ENCODE peak calls at places on chromosomes 1 and 21, in five cellular contexts. P, F, E, Y and J are unnamed samples.

GRCh38 chr21:36976882-36977651 is 10.6 kb upstream of the HLCS start:
- DNase-seq in E (peak), P (peak), Y (no peak), F (peak), J (no peak)

GRCh38 chr1:224357626-224358124 is 996 bp downstream of the CNIH4 start:
- DNase-seq in P (no peak), Y (no peak), E (peak), F (no peak), J (peak)

GRCh38 chr1:11639372-11639771 is 14.9 kb downstream of the FBXO2 start:
- DNase-seq in P (no peak), E (no peak), F (no peak), Y (no peak), J (no peak)

GRCh38 chr1:10507111-10507879 is 32.5 kb downstream of the PEX14 start:
- DNase-seq in F (no peak), P (peak), E (peak), Y (no peak), J (no peak)

GRCh38 chr1:3105167-3105863 is 36.3 kb downstream of the PRDM16 start:
- DNase-seq in P (no peak), Y (no peak), E (no peak), F (no peak), J (peak)

GRCh38 chr1:23116921-23117699 is 51.5 kb downstream of the LUZP1 start:
- DNase-seq in Y (no peak), F (no peak), E (no peak), P (no peak), J (no peak)

GRCh38 chr1:59845091-59845490 is 30.3 kb downstream of the HOOK1 start:
- DNase-seq in Y (no peak), E (no peak), F (no peak), P (no peak), J (no peak)

GRCh38 chr1:50603274-50604271 is 180.3 kb upstream of the DMRTA2 start:
- DNase-seq in P (peak), E (peak), Y (no peak), F (peak), J (peak)

GRCh38 chr1:33267468-33268205 is 11.3 kb downstream of the ZNF362 start:
- DNase-seq in P (no peak), F (no peak), E (no peak), Y (no peak), J (no peak)

GRCh38 chr1:214498030-214498429 is 53.4 kb downstream of the PTPN14 start:
- DNase-seq in E (no peak), F (no peak), Y (no peak), P (no peak), J (no peak)

GRCh38 chr21:45410151-45410864 is 5.3 kb downstream of the COL18A1 start:
- DNase-seq in F (no peak), P (peak), Y (peak), E (no peak), J (no peak)

GRCh38 chr1:247121382-247121781 is 17.2 kb upstream of the ZNF669 start:
- DNase-seq in E (no peak), Y (no peak), P (no peak), F (no peak), J (no peak)

GRCh38 chr1:28159243-28159642 is 17.2 kb downstream of the PTAFR start:
- DNase-seq in E (no peak), Y (no peak), P (no peak), F (no peak), J (no peak)

GRCh38 chr1:40153073-40153770 is 8.0 kb upstream of the RLF start:
- DNase-seq in F (no peak), P (peak), Y (no peak), E (peak), J (no peak)

GRCh38 chr1:214801191-214801590 is 198.2 kb downstream of the CENPF start:
- DNase-seq in Y (no peak), E (peak), P (no peak), F (no peak), J (no peak)

GRCh38 chr1:21689531-21690165 is 20.5 kb upstream of the RAP1GAP start:
- DNase-seq in E (no peak), P (no peak), F (no peak), Y (no peak), J (no peak)

GRCh38 chr1:11448375-11449085 is 30.4 kb upstream of the DISP3 start:
- DNase-seq in P (no peak), E (peak), Y (no peak), F (no peak), J (no peak)

GRCh38 chr1:160720366-160720765 is 8.7 kb upstream of the CD48 start:
- DNase-seq in Y (no peak), P (no peak), F (no peak), E (no peak), J (peak)

GRCh38 chr21:44965251-44966022 is 25.6 kb downstream of the SLX9 start:
- DNase-seq in P (peak), F (no peak), E (peak), Y (no peak), J (no peak)

GRCh38 chr1:244460195-244460594 is 878 bp upstream of the CATSPERE start:
- DNase-seq in Y (no peak), F (no peak), E (peak), P (peak), J (no peak)

GRCh38 chr21:18245493-18245967 is 897 bp downstream of the CHODL start:
- DNase-seq in P (no peak), E (no peak), Y (peak), F (no peak), J (no peak)

GRCh38 chr1:54794401-54795099 is 6.6 kb downstream of the TTC22 start:
- DNase-seq in E (peak), F (no peak), P (no peak), Y (peak), J (no peak)

GRCh38 chr1:183723571-183723970 is 70.5 kb upstream of the APOBEC4 start:
- DNase-seq in Y (no peak), E (no peak), F (no peak), P (no peak), J (no peak)

GRCh38 chr21:25913488-25913887 is 178.7 kb downstream of the GABPA start:
- DNase-seq in F (no peak), E (no peak), P (no peak), Y (no peak), J (no peak)

GRCh38 chr1:58909162-58909560 is 125.3 kb upstream of the JUN start:
- DNase-seq in P (no peak), Y (no peak), F (no peak), E (peak), J (no peak)

GRCh38 chr1:87744056-87744455 is 415.4 kb downstream of the LMO4 start:
- DNase-seq in P (no peak), F (no peak), E (no peak), Y (no peak), J (no peak)

GRCh38 chr1:201480231-201481003 is 11.4 kb upstream of the PHLDA3 start:
- DNase-seq in Y (peak), E (peak), F (no peak), P (peak), J (no peak)

GRCh38 chr1:45785583-45785982 is 17.8 kb upstream of the MAST2 start:
- DNase-seq in P (no peak), Y (no peak), E (no peak), F (no peak), J (no peak)

GRCh38 chr1:247209306-247209900 is 37.6 kb upstream of the ZNF124 start:
- DNase-seq in P (no peak), Y (no peak), E (no peak), F (no peak), J (no peak)

GRCh38 chr1:115764541-115764940 is 4.0 kb downstream of the CASQ2 start:
- DNase-seq in F (no peak), P (peak), Y (no peak), E (peak), J (no peak)

GRCh38 chr1:40930174-40930573 is 49.3 kb upstream of the CTPS1 start:
- DNase-seq in F (no peak), P (no peak), E (no peak), Y (no peak), J (no peak)

GRCh38 chr1:53410100-53410541 is 49.1 kb upstream of the DMRTB1 start:
- DNase-seq in P (peak), F (no peak), Y (peak), E (peak), J (no peak)

GRCh38 chr1:2584822-2585317 is 1.7 kb upstream of the PRXL2B start:
- DNase-seq in Y (no peak), P (no peak), E (no peak), F (no peak), J (no peak)

GRCh38 chr1:81513796-81514354 is 286.9 kb upstream of the ADGRL2 start:
- DNase-seq in P (no peak), Y (no peak), E (no peak), F (no peak), J (no peak)

GRCh38 chr1:244284641-244285156 is 167.0 kb downstream of the ADSS2 start:
- DNase-seq in F (no peak), Y (no peak), E (no peak), P (no peak), J (no peak)

GRCh38 chr1:180720753-180721152 is 88.9 kb downstream of the XPR1 start:
- DNase-seq in P (peak), F (no peak), E (peak), Y (no peak), J (no peak)

GRCh38 chr1:186519981-186520380 is 59.1 kb upstream of the PDC start:
- DNase-seq in P (no peak), F (no peak), Y (no peak), E (peak), J (no peak)

GRCh38 chr21:43712268-43712942 is 6.5 kb upstream of the PDXK start:
- DNase-seq in E (no peak), P (no peak), F (peak), Y (peak), J (no peak)

GRCh38 chr1:230280906-230281413 is 145.2 kb downstream of the PGBD5 start:
- DNase-seq in Y (peak), P (no peak), E (no peak), F (no peak), J (no peak)

GRCh38 chr1:230279583-230279945 is 146.6 kb downstream of the PGBD5 start:
- DNase-seq in E (no peak), P (no peak), F (no peak), Y (peak), J (no peak)

GRCh38 chr1:230281531-230281930 is 144.6 kb downstream of the PGBD5 start:
- DNase-seq in E (no peak), Y (peak), F (no peak), P (no peak), J (no peak)

GRCh38 chr1:230278871-230279582 is 147.1 kb downstream of the PGBD5 start:
- DNase-seq in E (no peak), Y (peak), F (no peak), P (no peak), J (no peak)

DNA sequence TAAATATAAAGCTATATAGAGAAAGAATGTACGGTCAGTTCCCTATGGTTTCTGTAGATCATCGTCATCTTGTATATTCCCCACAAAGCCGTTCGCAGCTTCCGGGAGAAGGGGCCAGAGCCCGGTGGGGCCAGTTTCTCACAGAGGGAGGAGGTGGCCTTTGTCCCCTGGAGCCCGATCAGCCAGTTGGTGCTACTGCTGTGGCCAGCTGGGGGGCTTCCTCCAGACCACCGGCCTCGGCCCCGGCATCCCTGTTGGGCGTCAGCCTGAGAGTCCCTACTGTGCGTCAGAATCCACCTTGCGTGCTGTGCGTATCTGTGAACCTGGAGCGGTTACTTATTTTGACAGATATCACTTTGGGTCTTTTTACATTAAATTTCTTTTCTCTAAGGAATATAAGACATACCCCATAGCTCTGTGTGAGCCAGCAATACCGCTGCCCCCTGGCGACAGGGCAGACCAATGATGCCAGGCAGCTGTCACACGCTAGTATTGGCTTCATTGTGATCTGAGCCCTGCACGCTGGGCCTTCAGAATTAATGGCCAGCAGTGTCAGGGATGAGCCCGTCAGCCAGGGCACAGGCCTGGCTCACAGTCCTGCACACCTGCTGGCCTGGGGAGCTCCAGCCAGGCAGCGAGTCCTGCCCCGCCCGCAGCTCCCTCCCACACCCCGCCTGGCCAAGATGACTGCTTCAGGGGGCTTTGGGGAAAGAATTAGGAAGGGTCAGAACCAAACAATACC is 145.9 kb downstream of the PGBD5 start:
- DNase-seq in P (no peak), Y (peak), E (no peak), F (no peak), J (no peak)
- TF ChIP-seq CTCF in P (no peak), Y (no peak), E (no peak), F (no peak), J (no peak)

GRCh38 chr1:88878731-88879130 is 12.6 kb downstream of the GTF2B start:
- DNase-seq in Y (no peak), F (no peak), P (no peak), E (peak), J (no peak)

GRCh38 chr1:88876573-88877335 is 14.6 kb downstream of the GTF2B start:
- DNase-seq in E (no peak), P (no peak), F (no peak), Y (no peak), J (no peak)

GRCh38 chr1:88875595-88875994 is 15.8 kb downstream of the GTF2B start:
- DNase-seq in P (no peak), Y (no peak), F (no peak), E (no peak), J (no peak)

GRCh38 chr1:88877911-88878310 is 13.5 kb downstream of the GTF2B start:
- DNase-seq in E (no peak), P (no peak), F (no peak), Y (no peak), J (no peak)

DNA sequence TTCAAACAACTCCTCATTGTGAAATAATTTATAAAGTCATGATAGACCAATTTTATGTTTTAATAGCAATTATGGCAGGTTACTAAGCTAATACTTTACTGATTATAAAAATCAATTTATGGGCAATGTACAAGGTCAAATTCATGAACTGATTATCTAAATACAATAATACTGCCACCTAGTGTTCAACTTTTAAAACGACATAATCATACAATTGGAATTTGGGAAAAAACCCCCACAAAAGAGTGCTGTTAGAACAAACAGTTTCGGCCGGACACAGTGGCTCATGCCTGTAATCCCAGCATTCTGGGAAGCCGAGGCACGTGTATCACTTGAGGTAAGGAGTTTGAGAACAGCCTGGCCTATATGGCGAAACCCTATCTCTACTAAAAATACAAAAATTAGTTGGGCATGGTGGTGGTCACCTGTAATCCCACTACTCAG is 14.0 kb downstream of the GTF2B start:
- DNase-seq in F (no peak), P (peak), Y (no peak), E (peak), J (no peak)
- H3K4me3 ChIP-seq in F (no peak), P (no peak), Y (no peak), E (no peak), J (no peak)

GRCh38 chr1:31152181-31152768 is 86.8 kb upstream of the PUM1 start:
- DNase-seq in Y (no peak), P (peak), F (peak), E (peak), J (no peak)

GRCh38 chr1:31154632-31155215 is 85.0 kb downstream of the NKAIN1 start:
- DNase-seq in F (no peak), P (peak), Y (peak), E (peak), J (no peak)

GRCh38 chr1:31153423-31153822 is 86.3 kb downstream of the NKAIN1 start:
- DNase-seq in F (no peak), P (no peak), E (no peak), Y (no peak), J (no peak)

GRCh38 chr1:31154000-31154631 is 85.6 kb downstream of the NKAIN1 start:
- DNase-seq in P (no peak), F (no peak), E (peak), Y (no peak), J (no peak)

GRCh38 chr1:31155216-31155806 is 84.4 kb downstream of the NKAIN1 start:
- DNase-seq in E (peak), F (no peak), P (peak), Y (no peak), J (no peak)
- TF ChIP-seq CTCF in E (no peak), F (peak), P (peak), Y (no peak), J (peak)

DNA sequence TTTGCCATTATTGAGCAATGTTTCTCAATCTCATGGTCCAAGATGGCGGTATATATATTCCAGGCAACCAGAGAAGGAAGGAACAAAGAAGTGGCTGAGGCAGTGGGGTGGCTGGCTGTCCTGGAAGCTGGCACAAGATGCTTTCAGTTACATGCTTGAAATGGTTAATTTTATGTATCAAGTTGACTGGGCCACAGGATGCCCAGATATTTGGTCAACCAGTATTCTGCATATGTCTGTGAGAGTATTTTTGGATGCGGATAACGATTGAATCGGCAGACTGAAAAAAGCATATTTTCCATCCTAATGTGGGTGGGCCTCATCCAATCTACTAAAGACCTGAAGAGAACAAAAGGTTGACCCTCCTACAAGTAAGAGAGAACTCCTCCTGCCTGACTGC is 55.2 kb downstream of the MAP3K7CL start:
- DNase-seq in P (no peak), F (no peak), Y (no peak), E (no peak), J (no peak)
- H3K4me3 ChIP-seq in P (no peak), F (no peak), Y (no peak), E (no peak), J (no peak)

DNA sequence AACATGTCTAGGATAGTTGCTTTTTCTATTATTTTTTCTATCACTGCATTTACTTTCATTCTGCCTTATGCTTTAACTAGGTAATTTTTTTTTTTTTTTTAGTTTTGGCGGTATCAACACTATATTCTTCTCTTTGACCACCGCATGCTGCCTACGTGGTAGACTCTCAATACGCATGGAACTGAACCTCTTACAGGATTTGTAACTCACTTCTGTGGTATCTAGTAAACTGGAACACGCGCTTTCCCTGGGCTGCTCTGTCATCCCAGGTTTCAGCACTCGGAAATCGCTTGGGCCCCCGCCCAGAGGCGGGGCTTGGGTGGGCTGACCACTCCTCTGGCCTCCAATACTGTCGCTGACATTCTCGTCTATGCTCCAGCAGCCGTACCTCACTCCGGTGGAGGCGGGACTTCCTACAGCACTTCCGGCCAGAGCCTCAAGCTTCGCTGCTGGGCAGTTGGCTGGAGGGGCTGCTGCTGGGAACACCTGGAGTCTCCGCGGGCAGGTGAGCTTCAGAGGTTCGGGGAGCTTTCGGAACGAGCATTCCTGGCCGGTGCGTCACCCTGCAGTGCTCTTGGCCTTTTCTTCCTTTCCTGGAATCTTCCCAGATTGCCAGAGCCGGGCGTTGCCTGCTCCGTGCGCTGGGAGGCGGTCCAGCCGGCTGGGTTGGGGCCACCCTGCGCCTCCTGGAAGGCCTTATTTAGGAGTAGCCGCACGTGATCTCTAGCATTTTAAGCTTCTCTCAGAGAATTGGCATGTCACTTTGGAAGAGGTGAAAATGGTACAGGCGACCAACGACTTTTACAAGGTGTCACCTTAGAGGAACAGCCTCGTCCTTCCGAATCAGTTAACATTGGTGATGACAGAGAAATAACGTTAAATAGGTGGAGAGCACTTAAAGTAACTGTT is at the start of gene TBCE:
- DNase-seq in Y (peak), P (peak), F (peak), E (peak), J (peak)
- TF ChIP-seq CTCF in Y (peak), P (peak), F (peak), E (peak), J (peak)

GRCh38 chr1:169110691-169111447 is 4.4 kb downstream of the ATP1B1 start:
- DNase-seq in F (no peak), Y (no peak), E (peak), P (peak), J (peak)

GRCh38 chr1:169110265-169110664 is 3.8 kb downstream of the ATP1B1 start:
- DNase-seq in Y (no peak), E (no peak), F (no peak), P (no peak), J (peak)

GRCh38 chr1:169109561-169110134 is 3.2 kb downstream of the ATP1B1 start:
- DNase-seq in E (peak), P (peak), F (no peak), Y (no peak), J (peak)

GRCh38 chr1:169107673-169108160 is 1.2 kb downstream of the ATP1B1 start:
- DNase-seq in P (peak), E (peak), Y (no peak), F (no peak), J (no peak)

GRCh38 chr1:169108897-169109560 is 2.5 kb downstream of the ATP1B1 start:
- DNase-seq in Y (peak), E (no peak), P (peak), F (no peak), J (no peak)
- H3K4me3 ChIP-seq in Y (peak), E (no peak), P (no peak), F (no peak), J (peak)